ENCODE peak calls at places on chromosomes 13 and 19, in six cellular contexts. One of them, this sample, is unnamed. For H3K4me1, the result is how much of the 10 kb centered on the place peaks cover.

GRCh38 chr13:99386911-99387788 is 80.0 kb upstream of the GPR183 start:
- DNase-seq in right lobe of liver: no peak
- DNase-seq in heart left ventricle: peak
- DNase-seq in H9: peak
- DNase-seq in hepatocyte: no peak
- DNase-seq in uterus: no peak
- DNase-seq in this sample: no peak

GRCh38 chr13:95360464-95361097 is 59.3 kb upstream of the ABCC4 start:
- DNase-seq in heart left ventricle: no peak
- DNase-seq in uterus: peak
- DNase-seq in H9: no peak
- DNase-seq in right lobe of liver: no peak
- DNase-seq in hepatocyte: no peak
- DNase-seq in this sample: no peak

GRCh38 chr13:65926750-65927171 is 1303.4 kb downstream of the PCDH9 start:
- DNase-seq in heart left ventricle: peak
- DNase-seq in right lobe of liver: peak
- DNase-seq in hepatocyte: peak
- DNase-seq in uterus: no peak
- DNase-seq in H9: peak
- DNase-seq in this sample: peak

GRCh38 chr19:41886761-41887710 is 4.1 kb downstream of the ARHGEF1 start:
- DNase-seq in hepatocyte: no peak
- DNase-seq in H9: no peak
- DNase-seq in right lobe of liver: no peak
- DNase-seq in uterus: no peak
- DNase-seq in heart left ventricle: no peak
- DNase-seq in this sample: no peak

GRCh38 chr19:45597425-45598111 is 4.4 kb downstream of the GPR4 start:
- DNase-seq in heart left ventricle: no peak
- DNase-seq in hepatocyte: no peak
- DNase-seq in right lobe of liver: no peak
- DNase-seq in uterus: no peak
- DNase-seq in H9: no peak
- DNase-seq in this sample: no peak

GRCh38 chr13:21733475-21734311 is 62.8 kb downstream of the FGF9 start:
- DNase-seq in hepatocyte: no peak
- DNase-seq in uterus: no peak
- DNase-seq in right lobe of liver: no peak
- DNase-seq in heart left ventricle: no peak
- DNase-seq in H9: no peak
- DNase-seq in this sample: no peak

GRCh38 chr13:94860981-94861407 is 148.6 kb upstream of the SOX21 start:
- DNase-seq in H9: no peak
- DNase-seq in heart left ventricle: no peak
- DNase-seq in uterus: no peak
- DNase-seq in right lobe of liver: no peak
- DNase-seq in hepatocyte: no peak
- DNase-seq in this sample: no peak

GRCh38 chr13:84658881-84659661 is 776.8 kb upstream of the SLITRK1 start:
- DNase-seq in right lobe of liver: no peak
- DNase-seq in heart left ventricle: no peak
- DNase-seq in uterus: no peak
- DNase-seq in hepatocyte: no peak
- DNase-seq in H9: no peak
- DNase-seq in this sample: no peak

GRCh38 chr19:1213391-1214286 is 8.1 kb downstream of the STK11 start:
- DNase-seq in H9: no peak
- DNase-seq in hepatocyte: peak
- DNase-seq in heart left ventricle: peak
- DNase-seq in right lobe of liver: peak
- DNase-seq in uterus: peak
- DNase-seq in this sample: peak

GRCh38 chr19:39127812-39128510 is 2.4 kb downstream of the PAK4 start:
- DNase-seq in right lobe of liver: peak
- DNase-seq in uterus: no peak
- DNase-seq in hepatocyte: no peak
- DNase-seq in heart left ventricle: no peak
- DNase-seq in H9: no peak
- DNase-seq in this sample: no peak

GRCh38 chr19:10299545-10300458 is 9.8 kb downstream of the ZGLP1 start:
- DNase-seq in uterus: no peak
- DNase-seq in heart left ventricle: no peak
- DNase-seq in H9: no peak
- DNase-seq in hepatocyte: no peak
- DNase-seq in right lobe of liver: no peak
- DNase-seq in this sample: no peak

GRCh38 chr13:105346141-105346766 is 1189.2 kb downstream of the EFNB2 start:
- DNase-seq in heart left ventricle: no peak
- DNase-seq in hepatocyte: peak
- DNase-seq in H9: no peak
- DNase-seq in right lobe of liver: no peak
- DNase-seq in uterus: no peak
- DNase-seq in this sample: no peak

GRCh38 chr13:97386832-97387486 is 47.0 kb upstream of the RAP2A start:
- DNase-seq in hepatocyte: no peak
- DNase-seq in uterus: no peak
- DNase-seq in heart left ventricle: peak
- DNase-seq in right lobe of liver: no peak
- DNase-seq in H9: no peak
- DNase-seq in this sample: no peak

GRCh38 chr13:40172878-40173277 is 493.6 kb downstream of the FOXO1 start:
- DNase-seq in heart left ventricle: no peak
- DNase-seq in right lobe of liver: no peak
- DNase-seq in H9: no peak
- DNase-seq in hepatocyte: no peak
- DNase-seq in uterus: no peak
- DNase-seq in this sample: no peak

GRCh38 chr13:75544681-75545333 is 4.8 kb upstream of the UCHL3 start:
- DNase-seq in heart left ventricle: no peak
- DNase-seq in uterus: no peak
- DNase-seq in right lobe of liver: no peak
- DNase-seq in H9: no peak
- DNase-seq in hepatocyte: no peak
- DNase-seq in this sample: no peak

GRCh38 chr19:23999821-24000610 is 85.3 kb downstream of the ZNF726 start:
- DNase-seq in hepatocyte: no peak
- DNase-seq in right lobe of liver: no peak
- DNase-seq in uterus: no peak
- DNase-seq in H9: no peak
- DNase-seq in heart left ventricle: no peak
- DNase-seq in this sample: no peak

GRCh38 chr13:106678646-106679045 is 110.7 kb upstream of the ARGLU1 start:
- DNase-seq in H9: no peak
- DNase-seq in heart left ventricle: no peak
- DNase-seq in uterus: no peak
- DNase-seq in hepatocyte: no peak
- DNase-seq in right lobe of liver: no peak
- DNase-seq in this sample: no peak

GRCh38 chr13:85597790-85598500 is 201.3 kb downstream of the SLITRK6 start:
- DNase-seq in heart left ventricle: no peak
- DNase-seq in right lobe of liver: no peak
- DNase-seq in H9: no peak
- DNase-seq in hepatocyte: no peak
- DNase-seq in uterus: no peak
- DNase-seq in this sample: no peak

GRCh38 chr13:39038569-39038898 is 278 bp downstream of the NHLRC3 start:
- DNase-seq in H9: no peak
- DNase-seq in heart left ventricle: no peak
- DNase-seq in uterus: no peak
- DNase-seq in right lobe of liver: peak
- DNase-seq in hepatocyte: no peak
- DNase-seq in this sample: no peak

GRCh38 chr13:34340534-34340933 is 522.6 kb downstream of the RFC3 start:
- DNase-seq in uterus: no peak
- DNase-seq in heart left ventricle: no peak
- DNase-seq in right lobe of liver: no peak
- DNase-seq in H9: no peak
- DNase-seq in hepatocyte: peak
- DNase-seq in this sample: no peak

GRCh38 chr19:44072543-44073401 is 813 bp downstream of the ZNF284 start:
- DNase-seq in right lobe of liver: no peak
- DNase-seq in hepatocyte: peak
- DNase-seq in uterus: no peak
- DNase-seq in heart left ventricle: no peak
- DNase-seq in H9: no peak
- DNase-seq in this sample: no peak

GRCh38 chr13:94520001-94520400 is 40.5 kb upstream of the DCT start:
- DNase-seq in H9: no peak
- DNase-seq in right lobe of liver: no peak
- DNase-seq in hepatocyte: no peak
- DNase-seq in uterus: no peak
- DNase-seq in heart left ventricle: no peak
- DNase-seq in this sample: no peak

GRCh38 chr19:13100031-13100588 is 2.5 kb downstream of the LYL1 start:
- DNase-seq in H9: no peak
- DNase-seq in hepatocyte: no peak
- DNase-seq in right lobe of liver: no peak
- DNase-seq in heart left ventricle: peak
- DNase-seq in uterus: no peak
- DNase-seq in this sample: no peak
- H3K4me1 ChIP-seq in H9: under half
- H3K4me1 ChIP-seq in hepatocyte: under half
- H3K4me1 ChIP-seq in right lobe of liver: under half
- H3K4me1 ChIP-seq in heart left ventricle: under half
- H3K4me1 ChIP-seq in uterus: under half
- H3K4me1 ChIP-seq in this sample: half or more

DNA sequence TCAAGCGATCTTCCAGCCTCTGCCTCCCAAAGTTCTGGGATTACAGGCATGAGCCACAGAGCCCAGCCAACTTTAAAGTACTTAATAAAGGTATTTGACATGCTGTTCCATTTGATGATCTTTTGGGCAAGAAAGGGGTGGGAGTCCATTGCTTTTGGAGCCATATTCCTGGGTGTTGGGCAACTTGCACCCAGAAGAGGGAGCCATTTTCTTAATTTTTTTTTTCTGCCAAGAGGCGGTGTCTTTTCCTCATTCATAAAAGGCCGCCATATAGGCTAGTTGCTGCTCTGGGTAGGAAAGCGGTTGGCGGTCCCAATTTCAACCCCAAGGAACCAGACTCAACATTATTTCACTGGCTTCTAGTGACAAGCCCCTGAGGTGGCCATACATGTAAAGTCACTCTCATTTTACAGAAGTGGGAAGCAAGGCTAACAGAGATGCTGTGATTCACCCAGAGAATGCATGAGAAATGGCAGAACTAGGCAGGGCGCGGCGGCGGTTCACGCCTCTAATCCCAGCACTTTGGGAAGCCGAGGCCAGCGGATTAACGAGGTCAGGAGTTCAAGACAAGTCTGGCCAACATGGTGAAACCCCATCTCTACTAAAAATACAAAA is 139.6 kb downstream of the CACNA1A start:
- DNase-seq in uterus: no peak
- DNase-seq in heart left ventricle: no peak
- DNase-seq in hepatocyte: no peak
- DNase-seq in H9: peak
- DNase-seq in right lobe of liver: no peak
- DNase-seq in this sample: no peak
- TF ChIP-seq CTCF in uterus: no peak
- TF ChIP-seq CTCF in heart left ventricle: no peak
- TF ChIP-seq CTCF in hepatocyte: peak
- TF ChIP-seq CTCF in H9: peak
- TF ChIP-seq CTCF in right lobe of liver: peak
- TF ChIP-seq CTCF in this sample: no peak

GRCh38 chr13:42176286-42176685 is 95.7 kb upstream of the AKAP11 start:
- DNase-seq in hepatocyte: no peak
- DNase-seq in uterus: no peak
- DNase-seq in right lobe of liver: no peak
- DNase-seq in H9: no peak
- DNase-seq in heart left ventricle: no peak
- DNase-seq in this sample: no peak
- H3K4me1 ChIP-seq in hepatocyte: under half
- H3K4me1 ChIP-seq in uterus: under half
- H3K4me1 ChIP-seq in right lobe of liver: under half
- H3K4me1 ChIP-seq in H9: under half
- H3K4me1 ChIP-seq in heart left ventricle: under half
- H3K4me1 ChIP-seq in this sample: under half

GRCh38 chr19:8361921-8362793 is 1.8 kb upstream of the ANGPTL4 start:
- DNase-seq in uterus: peak
- DNase-seq in heart left ventricle: peak
- DNase-seq in right lobe of liver: peak
- DNase-seq in hepatocyte: peak
- DNase-seq in H9: no peak
- DNase-seq in this sample: peak

GRCh38 chr19:8366961-8367326 is 3.0 kb downstream of the ANGPTL4 start:
- DNase-seq in heart left ventricle: peak
- DNase-seq in uterus: peak
- DNase-seq in hepatocyte: no peak
- DNase-seq in right lobe of liver: peak
- DNase-seq in H9: no peak
- DNase-seq in this sample: no peak

GRCh38 chr19:8366121-8366581 is 2.2 kb downstream of the ANGPTL4 start:
- DNase-seq in H9: no peak
- DNase-seq in right lobe of liver: peak
- DNase-seq in heart left ventricle: no peak
- DNase-seq in uterus: no peak
- DNase-seq in hepatocyte: no peak
- DNase-seq in this sample: no peak

GRCh38 chr19:8367327-8368001 is 3.5 kb downstream of the ANGPTL4 start:
- DNase-seq in uterus: peak
- DNase-seq in hepatocyte: peak
- DNase-seq in heart left ventricle: peak
- DNase-seq in right lobe of liver: peak
- DNase-seq in H9: peak
- DNase-seq in this sample: peak

GRCh38 chr19:8363803-8364771 is at the start of gene ANGPTL4:
- DNase-seq in right lobe of liver: peak
- DNase-seq in H9: peak
- DNase-seq in hepatocyte: peak
- DNase-seq in heart left ventricle: peak
- DNase-seq in uterus: peak
- DNase-seq in this sample: peak
- TF ChIP-seq CTCF in right lobe of liver: no peak
- TF ChIP-seq CTCF in H9: no peak
- TF ChIP-seq CTCF in hepatocyte: no peak
- TF ChIP-seq CTCF in heart left ventricle: peak
- TF ChIP-seq CTCF in uterus: no peak
- TF ChIP-seq CTCF in this sample: no peak

This sample was measured in heart right ventricle.